ENCODE peak calls at places on chromosomes 1 and 21, in six cellular contexts. Q is effector memory CD4-positive, alpha-beta T cell; J is fibroblast of lung; F is thoracic aorta; V is adrenal gland; I is heart left ventricle. O is an unnamed sample. For H3K4me1, the result is how much of the 10 kb centered on the place peaks cover.

GRCh38 chr1:159924025-159924790 is 1.1 kb downstream of the TAGLN2 start:
- DNase-seq in F (peak), Q (peak), J (peak), V (peak), I (peak), O (no peak)

GRCh38 chr1:46133946-46134345 is 1.5 kb upstream of the PIK3R3 start:
- DNase-seq in J (no peak), I (peak), V (no peak), F (no peak), Q (no peak), O (no peak)

GRCh38 chr21:28100366-28100765 is 892.3 kb downstream of the LTN1 start:
- DNase-seq in F (no peak), V (no peak), I (no peak), J (no peak), Q (no peak), O (no peak)

GRCh38 chr1:229150518-229150917 is 120.4 kb upstream of the RAB4A start:
- DNase-seq in V (no peak), Q (no peak), F (no peak), I (no peak), J (no peak), O (no peak)

GRCh38 chr1:160704250-160704649 is 7.4 kb downstream of the CD48 start:
- DNase-seq in Q (no peak), J (no peak), I (peak), F (no peak), V (peak), O (no peak)

GRCh38 chr1:37685722-37686121 is 6.6 kb upstream of the CDCA8 start:
- DNase-seq in I (no peak), J (no peak), V (no peak), Q (no peak), F (no peak), O (no peak)

GRCh38 chr1:111221633-111222286 is 5.8 kb upstream of the CHI3L2 start:
- DNase-seq in V (no peak), F (no peak), I (no peak), J (peak), Q (no peak), O (no peak)

GRCh38 chr21:45427331-45428271 is 22.6 kb downstream of the COL18A1 start:
- DNase-seq in I (no peak), J (peak), V (peak), F (peak), Q (no peak), O (peak)

GRCh38 chr1:177346960-177347359 is 176.2 kb downstream of the BRINP2 start:
- DNase-seq in Q (no peak), J (no peak), V (no peak), I (no peak), F (no peak), O (no peak)

GRCh38 chr1:70415882-70416281 is 4.8 kb downstream of the CTH start:
- DNase-seq in I (no peak), J (no peak), F (no peak), Q (no peak), V (no peak), O (no peak)

GRCh38 chr21:39523930-39524329 is 72.2 kb downstream of the SH3BGR start:
- DNase-seq in I (no peak), J (no peak), Q (no peak), V (no peak), F (no peak), O (no peak)

GRCh38 chr1:201937624-201938212 is 8.6 kb downstream of the LMOD1 start:
- DNase-seq in I (no peak), Q (no peak), F (no peak), V (no peak), J (peak), O (no peak)

GRCh38 chr21:33898546-33898945 is 17.1 kb downstream of the ATP5PO start:
- DNase-seq in I (no peak), Q (no peak), F (no peak), V (no peak), J (no peak), O (no peak)

GRCh38 chr1:208158640-208159541 is 85.3 kb downstream of the PLXNA2 start:
- DNase-seq in J (no peak), I (no peak), Q (no peak), F (no peak), V (no peak), O (no peak)

GRCh38 chr1:179177182-179177581 is 52.3 kb downstream of the ABL2 start:
- DNase-seq in F (no peak), Q (no peak), V (no peak), J (peak), I (no peak), O (no peak)

GRCh38 chr1:27233677-27234053 is 767 bp upstream of the WDTC1 start:
- DNase-seq in V (peak), J (no peak), F (no peak), I (no peak), Q (no peak), O (no peak)

GRCh38 chr21:45906859-45907258 is 74.7 kb upstream of the COL6A1 start:
- DNase-seq in Q (no peak), J (no peak), V (no peak), I (no peak), F (no peak), O (no peak)

GRCh38 chr1:116712510-116712909 is 41.7 kb upstream of the CD2 start:
- DNase-seq in Q (no peak), F (no peak), V (no peak), J (no peak), I (no peak), O (peak)

GRCh38 chr1:14129009-14129408 is 429.0 kb downstream of the PRDM2 start:
- DNase-seq in F (no peak), J (no peak), V (no peak), Q (no peak), I (no peak), O (no peak)

GRCh38 chr1:232114985-232115384 is 488.4 kb downstream of the DISC1 start:
- DNase-seq in J (no peak), V (no peak), Q (no peak), I (no peak), F (no peak), O (no peak)

GRCh38 chr1:240351690-240352089 is 260.0 kb downstream of the FMN2 start:
- DNase-seq in Q (no peak), J (no peak), F (no peak), I (no peak), V (no peak), O (no peak)

GRCh38 chr1:167529829-167530474 is 11.6 kb upstream of the CD247 start:
- DNase-seq in V (no peak), F (no peak), J (peak), Q (no peak), I (no peak), O (no peak)

GRCh38 chr1:151905070-151905442 is 4.3 kb downstream of the THEM4 start:
- DNase-seq in J (no peak), F (no peak), V (peak), I (peak), Q (peak), O (no peak)

GRCh38 chr1:169890761-169891538 is 2.7 kb downstream of the SCYL3 start:
- DNase-seq in F (no peak), I (no peak), V (no peak), Q (no peak), J (no peak), O (no peak)

GRCh38 chr1:31401241-31401640 is 11.8 kb upstream of the SERINC2 start:
- DNase-seq in F (no peak), I (no peak), J (no peak), Q (no peak), V (no peak), O (no peak)

DNA sequence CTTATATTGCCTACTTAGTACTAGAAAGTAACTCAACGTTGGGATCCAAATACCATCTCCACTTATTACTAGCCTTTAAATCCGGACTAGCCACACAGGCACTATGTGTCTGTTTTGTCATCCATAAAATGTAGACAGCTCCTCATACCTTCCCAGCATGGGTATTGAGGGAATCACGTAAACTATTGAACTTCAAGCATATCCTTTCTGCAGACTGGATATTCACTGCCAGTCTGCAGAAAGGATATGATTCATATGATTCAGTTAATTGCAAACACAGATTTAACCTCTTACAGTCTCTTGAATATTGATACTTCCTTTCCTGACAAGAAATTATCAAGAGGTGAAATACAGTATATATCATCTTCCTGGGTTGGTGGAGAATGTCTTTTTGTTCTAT is 186.0 kb downstream of the LEPR start:
- DNase-seq in I (no peak), F (no peak), V (no peak), Q (no peak), J (no peak), O (no peak)
- H3K4me1 ChIP-seq in I (under half), F (under half), V (under half), Q (under half), J (under half), O (under half)

DNA sequence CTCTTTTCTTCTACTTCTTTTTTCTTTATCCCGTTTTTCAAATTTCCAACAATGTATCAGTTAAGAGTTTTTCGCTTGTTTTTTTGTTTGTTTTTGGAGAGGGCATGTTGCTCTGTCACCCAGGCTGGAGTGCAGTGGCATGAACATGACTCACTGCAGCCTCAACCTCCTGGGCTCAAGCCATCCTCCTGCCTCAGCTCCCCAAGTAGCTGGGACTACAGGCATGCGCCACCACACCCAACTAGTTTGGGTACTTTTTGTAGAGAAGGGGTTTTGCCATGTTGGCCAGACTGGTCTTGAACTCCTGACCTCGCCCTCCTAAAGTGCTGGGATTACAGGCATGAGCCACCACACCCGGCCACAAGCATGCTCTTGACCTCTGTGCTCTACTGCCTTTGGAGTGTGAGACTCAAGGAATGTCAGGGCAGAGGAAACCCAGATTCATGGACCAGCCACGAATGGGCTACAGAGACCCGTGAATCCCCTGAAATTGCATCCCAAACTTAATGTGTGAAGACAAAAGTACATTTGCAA is 65.1 kb upstream of the HSD17B7 start:
- DNase-seq in V (peak), Q (no peak), J (no peak), F (no peak), I (no peak), O (no peak)
- H3K27ac ChIP-seq in V (peak), Q (no peak), J (no peak), F (peak), I (peak), O (no peak)

DNA sequence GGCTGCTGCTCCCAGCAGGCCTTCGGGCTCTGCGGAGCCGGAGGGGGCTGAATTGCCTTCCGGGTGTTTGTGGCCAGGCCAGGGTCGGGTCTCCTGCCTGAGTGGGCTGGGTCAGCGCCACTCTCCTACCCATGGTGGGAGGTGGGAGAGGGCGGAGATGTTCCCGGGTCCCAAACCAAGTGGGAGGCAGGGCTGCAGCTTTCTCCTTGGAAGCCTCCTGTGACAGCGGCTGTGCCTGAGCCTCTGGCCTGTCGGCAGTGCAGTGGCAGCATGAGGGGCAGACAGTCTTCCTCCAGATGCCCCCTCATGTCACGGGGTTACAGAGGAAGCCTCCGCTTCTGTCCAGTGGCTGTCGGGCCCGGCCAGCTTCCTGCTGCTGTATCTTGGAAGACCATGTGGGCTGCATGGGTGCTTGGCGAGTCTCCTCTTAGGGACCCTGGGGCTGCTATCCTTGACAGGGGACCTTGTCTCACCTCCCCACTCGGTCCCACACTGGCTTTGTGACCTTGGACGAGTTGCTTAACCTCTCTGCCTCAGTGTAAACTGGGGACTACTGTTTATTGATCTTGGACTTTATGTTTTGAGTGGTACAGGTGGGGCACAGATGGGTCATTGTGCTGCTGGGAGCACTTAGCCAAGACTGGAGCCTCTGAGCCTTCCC is 4.3 kb downstream of the SKI start:
- DNase-seq in Q (no peak), F (no peak), J (no peak), I (peak), V (peak), O (no peak)
- H3K4me1 ChIP-seq in Q (half or more), F (under half), J (under half), I (half or more), V (half or more), O (under half)

GRCh38 chr1:203200916-203201315 is 14.4 kb upstream of the CHI3L1 start:
- DNase-seq in F (no peak), Q (no peak), I (no peak), J (no peak), V (no peak), O (no peak)
- H3K27ac ChIP-seq in F (no peak), Q (no peak), I (peak), J (peak), V (no peak), O (no peak)